ENCODE peak calls at places on chromosome X, in nine cellular contexts. H, I, N, U, D, Q, S, F and V are unnamed samples.

GRCh38 chrX:153700967-153701366 is 13.2 kb downstream of the SLC6A8 start:
- DNase-seq in H (no peak), I (no peak), N (no peak), U (no peak), D (no peak), Q (no peak), S (no peak), F (no peak), V (no peak)

GRCh38 chrX:9146657-9147056 is 112.7 kb upstream of the FAM9B start:
- DNase-seq in H (no peak), I (no peak), N (no peak), U (no peak), D (no peak), Q (no peak), S (no peak), F (no peak), V (no peak)

GRCh38 chrX:134013528-134013927 is 28.1 kb upstream of the GPC3 start:
- DNase-seq in H (no peak), I (no peak), N (no peak), U (no peak), D (no peak), Q (no peak), S (no peak), F (no peak), V (no peak)

GRCh38 chrX:53294024-53294648 is 12.8 kb upstream of the IQSEC2 start:
- DNase-seq in H (no peak), I (no peak), N (peak; percentile 8), U (no peak), D (no peak), Q (no peak), S (peak; percentile 33), F (no peak), V (no peak)

GRCh38 chrX:15447985-15448639 is 45.0 kb downstream of the PIR start:
- DNase-seq in H (no peak), I (no peak), N (peak; percentile 3), U (no peak), D (no peak), Q (no peak), S (no peak), F (no peak), V (no peak)

GRCh38 chrX:45716747-45717146 is 516.1 kb upstream of the DIPK2B start:
- DNase-seq in H (no peak), I (no peak), N (peak; percentile 11), U (no peak), D (no peak), Q (no peak), S (peak; percentile 61), F (no peak), V (no peak)

GRCh38 chrX:16148896-16149295 is 18.4 kb upstream of the MAGEB17 start:
- DNase-seq in H (no peak), I (no peak), N (no peak), U (no peak), D (no peak), Q (no peak), S (no peak), F (no peak), V (no peak)

GRCh38 chrX:129781134-129782014 is 1.6 kb downstream of the SASH3 start:
- DNase-seq in H (peak; percentile 79), I (no peak), N (no peak), U (peak; percentile 35), D (no peak), Q (peak; percentile 65), S (no peak), F (peak; percentile 75), V (peak; percentile 80)

GRCh38 chrX:101206471-101206870 is 13.1 kb upstream of the DRP2 start:
- DNase-seq in H (no peak), I (no peak), N (peak; percentile 59), U (no peak), D (peak; percentile 38), Q (no peak), S (peak; percentile 65), F (no peak), V (no peak)

GRCh38 chrX:39204349-39204748 is 403.1 kb downstream of the MID1IP1 start:
- DNase-seq in H (no peak), I (no peak), N (no peak), U (no peak), D (no peak), Q (no peak), S (no peak), F (no peak), V (no peak)

GRCh38 chrX:72652132-72652531 is 62.0 kb downstream of the PHKA1 start:
- DNase-seq in H (no peak), I (no peak), N (no peak), U (no peak), D (no peak), Q (no peak), S (no peak), F (no peak), V (no peak)

GRCh38 chrX:119726900-119727555 is 31.4 kb upstream of the SOWAHD start:
- DNase-seq in H (no peak), I (peak; percentile 15), N (no peak), U (no peak), D (no peak), Q (no peak), S (no peak), F (no peak), V (no peak)

GRCh38 chrX:46250151-46250550 is 295.1 kb downstream of the ZNF674 start:
- DNase-seq in H (no peak), I (no peak), N (no peak), U (no peak), D (no peak), Q (no peak), S (no peak), F (no peak), V (no peak)

GRCh38 chrX:56788717-56789122 is 59.7 kb downstream of the NBDY start:
- DNase-seq in H (no peak), I (peak; percentile 85), N (peak; percentile 52), U (no peak), D (no peak), Q (no peak), S (no peak), F (peak; percentile 20), V (no peak)

GRCh38 chrX:43456056-43456455 is 200.0 kb upstream of the MAOA start:
- DNase-seq in H (no peak), I (no peak), N (no peak), U (no peak), D (no peak), Q (no peak), S (no peak), F (no peak), V (no peak)

GRCh38 chrX:41014776-41015175 is 70.5 kb upstream of the USP9X start:
- DNase-seq in H (no peak), I (no peak), N (peak; percentile 11), U (no peak), D (no peak), Q (no peak), S (no peak), F (no peak), V (no peak)

GRCh38 chrX:130594453-130594916 is 192.7 kb downstream of the RBMX2 start:
- DNase-seq in H (no peak), I (no peak), N (no peak), U (no peak), D (no peak), Q (no peak), S (no peak), F (no peak), V (no peak)

GRCh38 chrX:19388741-19389140 is 45.0 kb downstream of the PDHA1 start:
- DNase-seq in H (no peak), I (peak; percentile 23), N (no peak), U (no peak), D (no peak), Q (no peak), S (no peak), F (no peak), V (no peak)

GRCh38 chrX:45329217-45329616 is 128.5 kb upstream of the DIPK2B start:
- DNase-seq in H (no peak), I (no peak), N (no peak), U (no peak), D (no peak), Q (no peak), S (no peak), F (no peak), V (no peak)

GRCh38 chrX:153706799-153707198 is 17.4 kb downstream of the BCAP31 start:
- DNase-seq in H (no peak), I (no peak), N (no peak), U (no peak), D (no peak), Q (no peak), S (no peak), F (no peak), V (no peak)

GRCh38 chrX:130682990-130683389 is 220.0 kb downstream of the ENOX2 start:
- DNase-seq in H (no peak), I (no peak), N (peak; percentile 9), U (no peak), D (no peak), Q (no peak), S (no peak), F (no peak), V (no peak)

GRCh38 chrX:129530410-129530809 is 7.1 kb upstream of the SMARCA1 start:
- DNase-seq in H (no peak), I (no peak), N (no peak), U (no peak), D (no peak), Q (no peak), S (no peak), F (no peak), V (no peak)

GRCh38 chrX:119809185-119809666 is 17.8 kb upstream of the RPL39 start:
- DNase-seq in H (no peak), I (no peak), N (peak; percentile 36), U (no peak), D (no peak), Q (no peak), S (no peak), F (no peak), V (no peak)

GRCh38 chrX:126820700-126821420 is 1.3 kb downstream of the PRR32 start:
- DNase-seq in H (no peak), I (no peak), N (no peak), U (no peak), D (no peak), Q (no peak), S (no peak), F (no peak), V (no peak)

GRCh38 chrX:16870861-16871584 is 861 bp upstream of the RBBP7 start:
- DNase-seq in H (no peak), I (peak; percentile 89), N (no peak), U (no peak), D (peak; percentile 52), Q (peak; percentile 7), S (peak; percentile 4), F (peak; percentile 55), V (peak; percentile 17)

GRCh38 chrX:29726811-29727210 is 488.6 kb upstream of the MAGEB2 start:
- DNase-seq in H (no peak), I (no peak), N (no peak), U (no peak), D (no peak), Q (no peak), S (no peak), F (no peak), V (no peak)

GRCh38 chrX:30301203-30301602 is 8.0 kb downstream of the NR0B1 start:
- DNase-seq in H (no peak), I (no peak), N (no peak), U (no peak), D (no peak), Q (no peak), S (no peak), F (no peak), V (no peak)

GRCh38 chrX:103187953-103188475 is 26.9 kb upstream of the BEX4 start:
- DNase-seq in H (no peak), I (no peak), N (no peak), U (no peak), D (no peak), Q (no peak), S (no peak), F (no peak), V (no peak)

GRCh38 chrX:68238568-68238967 is 194.7 kb downstream of the OPHN1 start:
- DNase-seq in H (no peak), I (no peak), N (no peak), U (no peak), D (no peak), Q (no peak), S (peak; percentile 18), F (no peak), V (no peak)

GRCh38 chrX:41666251-41666650 is 22.5 kb upstream of the GPR34 start:
- DNase-seq in H (no peak), I (no peak), N (peak; percentile 60), U (no peak), D (no peak), Q (no peak), S (no peak), F (no peak), V (no peak)

GRCh38 chrX:43589735-43590515 is 66.2 kb upstream of the MAOA start:
- DNase-seq in H (no peak), I (no peak), N (peak; percentile 75), U (no peak), D (no peak), Q (no peak), S (no peak), F (no peak), V (no peak)